ENCODE peak calls at places on chromosome 7, in six cellular contexts. Z, D, S, B, T and G are unnamed samples. For H3K4me1 and H3K36me3, the result is how much of the 10 kb centered on the place peaks cover.

GRCh38 chr7:75879771-75880184 is 944 bp downstream of the RHBDD2 start:
- DNase-seq in Z (no peak), D (peak), S (no peak), B (no peak), T (no peak), G (no peak)

GRCh38 chr7:142870147-142870559 is 15.3 kb downstream of the EPHB6 start:
- DNase-seq in Z (no peak), D (no peak), S (no peak), B (no peak), T (no peak), G (no peak)

GRCh38 chr7:45053401-45053800 is 35.4 kb downstream of the NACAD start:
- DNase-seq in Z (no peak), D (no peak), S (no peak), B (no peak), T (no peak), G (no peak)

GRCh38 chr7:155836216-155837125 is 24.2 kb upstream of the SHH start:
- DNase-seq in Z (no peak), D (no peak), S (no peak), B (no peak), T (no peak), G (no peak)

GRCh38 chr7:38186593-38187314 is 8.7 kb downstream of the STARD3NL start:
- DNase-seq in Z (no peak), D (no peak), S (no peak), B (no peak), T (no peak), G (no peak)

GRCh38 chr7:139691253-139691781 is 86.5 kb downstream of the HIPK2 start:
- DNase-seq in Z (no peak), D (peak), S (peak), B (peak), T (no peak), G (peak)

GRCh38 chr7:5634107-5634950 is 147.1 kb downstream of the RNF216 start:
- DNase-seq in Z (no peak), D (peak), S (no peak), B (peak), T (peak), G (no peak)

GRCh38 chr7:121557034-121557892 is 161.2 kb upstream of the FAM3C start:
- DNase-seq in Z (no peak), D (no peak), S (no peak), B (no peak), T (no peak), G (no peak)

GRCh38 chr7:6444516-6445269 is 3.1 kb downstream of the DAGLB start:
- DNase-seq in Z (peak), D (no peak), S (no peak), B (no peak), T (no peak), G (no peak)

GRCh38 chr7:77687747-77688144 is 8.5 kb upstream of the RSBN1L start:
- DNase-seq in Z (no peak), D (no peak), S (no peak), B (no peak), T (no peak), G (no peak)

GRCh38 chr7:590731-591551 is 71.3 kb upstream of the PDGFA start:
- DNase-seq in Z (peak), D (no peak), S (no peak), B (peak), T (no peak), G (peak)

GRCh38 chr7:35819954-35820703 is 19.3 kb downstream of the SEPTIN7 start:
- DNase-seq in Z (no peak), D (no peak), S (no peak), B (no peak), T (no peak), G (no peak)

GRCh38 chr7:1644341-1645070 is 25.6 kb upstream of the ELFN1 start:
- DNase-seq in Z (peak), D (no peak), S (no peak), B (no peak), T (no peak), G (no peak)

GRCh38 chr7:151091431-151091830 is 5.2 kb downstream of the AGAP3 start:
- DNase-seq in Z (no peak), D (no peak), S (no peak), B (peak), T (no peak), G (no peak)

GRCh38 chr7:50653116-50653854 is 88.1 kb upstream of the DDC start:
- DNase-seq in Z (no peak), D (no peak), S (peak), B (peak), T (peak), G (no peak)

GRCh38 chr7:33842141-33842540 is 63.2 kb upstream of the BMPER start:
- DNase-seq in Z (no peak), D (no peak), S (no peak), B (no peak), T (no peak), G (no peak)

GRCh38 chr7:150759479-150759878 is 22.3 kb downstream of the GIMAP5 start:
- DNase-seq in Z (no peak), D (no peak), S (no peak), B (no peak), T (no peak), G (no peak)

GRCh38 chr7:124655990-124656389 is 109.6 kb downstream of the GPR37 start:
- DNase-seq in Z (no peak), D (no peak), S (no peak), B (no peak), T (no peak), G (no peak)

GRCh38 chr7:1843271-1843861 is 173.3 kb downstream of the ELFN1 start:
- DNase-seq in Z (peak), D (peak), S (no peak), B (no peak), T (no peak), G (no peak)

GRCh38 chr7:32958046-32959025 is 1.1 kb downstream of the FKBP9 start:
- DNase-seq in Z (peak), D (peak), S (peak), B (peak), T (peak), G (peak)

GRCh38 chr7:108460964-108461363 is 4.7 kb upstream of the NRCAM start:
- DNase-seq in Z (no peak), D (no peak), S (no peak), B (no peak), T (no peak), G (no peak)

GRCh38 chr7:92671502-92672169 is 81.4 kb upstream of the FAM133B start:
- DNase-seq in Z (no peak), D (no peak), S (no peak), B (no peak), T (no peak), G (no peak)

GRCh38 chr7:69465262-69465661 is 133.0 kb upstream of the AUTS2 start:
- DNase-seq in Z (no peak), D (no peak), S (no peak), B (no peak), T (no peak), G (no peak)

GRCh38 chr7:150992833-150993302 is 2.1 kb downstream of the NOS3 start:
- DNase-seq in Z (no peak), D (no peak), S (no peak), B (no peak), T (no peak), G (no peak)

GRCh38 chr7:12909483-12909882 is 222.1 kb downstream of the ARL4A start:
- DNase-seq in Z (no peak), D (no peak), S (no peak), B (no peak), T (no peak), G (no peak)

GRCh38 chr7:150377116-150377979 is 1.8 kb upstream of the ZNF775 start:
- DNase-seq in Z (no peak), D (no peak), S (no peak), B (no peak), T (no peak), G (no peak)

GRCh38 chr7:129782257-129783096 is 170.3 kb downstream of the UBE2H start:
- DNase-seq in Z (no peak), D (no peak), S (no peak), B (no peak), T (no peak), G (no peak)

GRCh38 chr7:128718967-128719642 is 20.1 kb upstream of the CALU start:
- DNase-seq in Z (no peak), D (no peak), S (no peak), B (no peak), T (no peak), G (no peak)

GRCh38 chr7:4725014-4725951 is 43.2 kb downstream of the FOXK1 start:
- DNase-seq in Z (peak), D (peak), S (peak), B (peak), T (peak), G (peak)

GRCh38 chr7:66657798-66658197 is 29.1 kb downstream of the KCTD7 start:
- DNase-seq in Z (no peak), D (no peak), S (no peak), B (no peak), T (no peak), G (no peak)

GRCh38 chr7:48046458-48046857 is 11.1 kb downstream of the C7orf57 start:
- DNase-seq in Z (no peak), D (no peak), S (no peak), B (no peak), T (no peak), G (no peak)

GRCh38 chr7:141558544-141559183 is 7.5 kb downstream of the AGK start:
- DNase-seq in Z (no peak), D (no peak), S (no peak), B (no peak), T (no peak), G (no peak)

GRCh38 chr7:65387893-65388292 is 14.2 kb downstream of the ZNF92 start:
- DNase-seq in Z (no peak), D (no peak), S (no peak), B (no peak), T (no peak), G (no peak)

GRCh38 chr7:148622887-148623585 is 32.5 kb downstream of the C7orf33 start:
- DNase-seq in Z (no peak), D (no peak), S (no peak), B (peak), T (no peak), G (no peak)

GRCh38 chr7:51324206-51324884 is 7.7 kb upstream of the COBL start:
- DNase-seq in Z (no peak), D (no peak), S (no peak), B (no peak), T (no peak), G (no peak)

GRCh38 chr7:70679666-70680065 is 452.3 kb upstream of the GALNT17 start:
- DNase-seq in Z (no peak), D (no peak), S (no peak), B (no peak), T (no peak), G (no peak)

GRCh38 chr7:137934941-137935848 is 66.7 kb downstream of the CREB3L2 start:
- DNase-seq in Z (no peak), D (no peak), S (no peak), B (no peak), T (no peak), G (no peak)
- H3K27ac ChIP-seq in Z (peak), D (peak), S (peak), B (no peak), T (peak), G (no peak)

GRCh38 chr7:94701555-94701973 is 45.6 kb upstream of the SGCE start:
- DNase-seq in Z (no peak), D (no peak), S (no peak), B (peak), T (no peak), G (no peak)
- H3K4me1 ChIP-seq in Z (under half), D (under half), S (under half), B (under half), T (under half), G (under half)

GRCh38 chr7:157267956-157268355 is 68.8 kb upstream of the DNAJB6 start:
- DNase-seq in Z (no peak), D (no peak), S (no peak), B (no peak), T (no peak), G (no peak)

GRCh38 chr7:157269341-157270059 is 67.3 kb upstream of the DNAJB6 start:
- DNase-seq in Z (no peak), D (no peak), S (no peak), B (no peak), T (no peak), G (no peak)

GRCh38 chr7:157268540-157268939 is 68.3 kb upstream of the DNAJB6 start:
- DNase-seq in Z (no peak), D (no peak), S (no peak), B (no peak), T (no peak), G (no peak)

GRCh38 chr7:157266272-157266671 is 70.5 kb upstream of the DNAJB6 start:
- DNase-seq in Z (no peak), D (no peak), S (no peak), B (no peak), T (no peak), G (no peak)

GRCh38 chr7:157267516-157267915 is 69.3 kb upstream of the DNAJB6 start:
- DNase-seq in Z (no peak), D (no peak), S (no peak), B (no peak), T (no peak), G (no peak)
- H3K36me3 ChIP-seq in Z (half or more), D (under half), S (under half), B (under half), T (half or more), G (under half)

GRCh38 chr7:104388222-104388621 is 59.8 kb downstream of the LHFPL3 start:
- DNase-seq in Z (no peak), D (no peak), S (no peak), B (no peak), T (no peak), G (no peak)
- H3K27ac ChIP-seq in Z (no peak), D (no peak), S (no peak), B (no peak), T (no peak), G (no peak)

GRCh38 chr7:101867265-101867664 is 49.8 kb downstream of the CUX1 start:
- DNase-seq in Z (no peak), D (no peak), S (no peak), B (no peak), T (no peak), G (no peak)

GRCh38 chr7:101865031-101865824 is 47.8 kb downstream of the CUX1 start:
- DNase-seq in Z (no peak), D (no peak), S (no peak), B (no peak), T (no peak), G (no peak)

GRCh38 chr7:101864039-101864438 is 46.6 kb downstream of the CUX1 start:
- DNase-seq in Z (no peak), D (no peak), S (no peak), B (no peak), T (no peak), G (no peak)

GRCh38 chr7:101868191-101868950 is 50.9 kb downstream of the CUX1 start:
- DNase-seq in Z (no peak), D (no peak), S (no peak), B (no peak), T (no peak), G (no peak)

GRCh38 chr7:101866328-101866727 is 48.9 kb downstream of the CUX1 start:
- DNase-seq in Z (no peak), D (no peak), S (no peak), B (no peak), T (no peak), G (no peak)
- H3K4me1 ChIP-seq in Z (under half), D (under half), S (under half), B (under half), T (under half), G (under half)

DNA sequence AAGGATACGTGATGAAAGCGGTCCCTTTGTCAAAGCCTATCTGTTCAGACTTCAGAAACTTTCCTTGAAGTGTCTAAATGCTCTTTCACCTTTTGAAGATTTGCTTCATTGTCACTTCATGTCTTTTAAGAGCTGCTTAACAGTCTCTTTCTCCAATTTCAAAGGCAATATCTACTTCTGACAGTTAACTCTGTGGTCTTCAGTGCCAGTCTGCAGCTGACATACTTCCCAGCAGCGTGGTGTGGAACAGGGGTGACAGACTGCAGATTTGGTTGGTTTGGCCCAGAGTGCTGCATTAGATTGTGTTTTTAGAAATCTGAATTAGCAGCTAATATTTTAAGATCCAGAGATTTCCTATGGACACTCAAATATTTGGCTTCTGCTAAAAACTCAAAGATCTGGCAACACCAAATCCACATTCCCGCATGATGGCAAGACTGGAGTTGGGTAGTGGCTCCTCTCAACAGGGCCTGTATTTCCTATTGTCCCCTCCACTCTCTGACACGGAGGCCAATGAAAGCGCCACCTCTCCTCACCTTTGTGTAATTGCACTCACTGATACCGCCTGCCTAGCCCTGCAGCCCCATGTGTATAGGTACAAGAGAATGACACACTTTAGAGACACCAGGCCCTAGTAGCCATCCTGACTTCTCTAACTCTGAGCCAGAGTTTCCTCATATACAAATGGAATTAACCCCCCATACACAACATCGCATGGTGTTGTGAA is 11.5 kb downstream of the SCRN1 start:
- DNase-seq in Z (no peak), D (no peak), S (no peak), B (peak), T (no peak), G (no peak)
- H3K36me3 ChIP-seq in Z (under half), D (under half), S (under half), B (under half), T (under half), G (under half)